ENCODE peak calls at places on chromosomes 13 and 19, in four cellular contexts. Z, O, K and I are unnamed samples. For H3K9me3 and H3K4me1, the result is how much of the 10 kb centered on the place peaks cover.

GRCh38 chr19:40394816-40395210 is 4.8 kb upstream of the HIPK4 start:
- DNase-seq in Z (no peak), K (no peak), O (no peak), I (no peak)

GRCh38 chr13:28181413-28181812 is 43.1 kb downstream of the PAN3 start:
- DNase-seq in K (peak), Z (no peak), O (no peak), I (no peak)

GRCh38 chr19:23046743-23047142 is 43.8 kb upstream of the ZNF728 start:
- DNase-seq in Z (no peak), O (no peak), K (no peak), I (no peak)

GRCh38 chr13:30338331-30338851 is 31.0 kb upstream of the KATNAL1 start:
- DNase-seq in K (peak), Z (no peak), O (no peak), I (no peak)

GRCh38 chr13:45133396-45134118 is 13.2 kb downstream of the GTF2F2 start:
- DNase-seq in O (no peak), K (no peak), Z (no peak), I (no peak)

GRCh38 chr13:34469212-34469983 is 472.7 kb upstream of the NBEA start:
- DNase-seq in K (no peak), O (no peak), Z (no peak), I (no peak)

GRCh38 chr13:111590796-111591195 is 270.4 kb downstream of the TEX29 start:
- DNase-seq in O (no peak), Z (no peak), K (no peak), I (no peak)

GRCh38 chr19:49436381-49437017 is 4.8 kb downstream of the SLC17A7 start:
- DNase-seq in O (no peak), K (no peak), Z (no peak), I (no peak)

GRCh38 chr19:3120611-3121231 is 15.1 kb upstream of the GNA15 start:
- DNase-seq in Z (no peak), O (peak), K (no peak), I (no peak)

GRCh38 chr19:7522923-7523667 is 671 bp downstream of the MCOLN1 start:
- DNase-seq in K (no peak), Z (no peak), O (no peak), I (no peak)

GRCh38 chr13:52127783-52128702 is 830 bp downstream of the NEK5 start:
- DNase-seq in O (no peak), K (peak), Z (peak), I (peak)

GRCh38 chr13:24651718-24652345 is 28.4 kb upstream of the ATP12A start:
- DNase-seq in K (no peak), Z (no peak), O (no peak), I (no peak)

GRCh38 chr19:50664204-50664603 is 15.0 kb downstream of the C19orf81 start:
- DNase-seq in O (no peak), Z (no peak), K (no peak), I (no peak)

GRCh38 chr19:34715357-34715756 is 18.7 kb upstream of the ZNF181 start:
- DNase-seq in Z (no peak), O (no peak), K (no peak), I (no peak)
- H3K9me3 ChIP-seq in Z (under half), O (under half), K (under half), I (under half)

GRCh38 chr13:46622013-46622917 is 69.3 kb downstream of the LRCH1 start:
- DNase-seq in O (no peak), K (no peak), Z (no peak), I (no peak)
- H3K4me1 ChIP-seq in O (under half), K (under half), Z (under half), I (under half)

GRCh38 chr19:16139752-16140151 is 3.7 kb upstream of the HSH2D start:
- DNase-seq in O (no peak), K (no peak), Z (no peak), I (no peak)
- H3K27ac ChIP-seq in O (no peak), K (no peak), Z (no peak), I (no peak)

DNA sequence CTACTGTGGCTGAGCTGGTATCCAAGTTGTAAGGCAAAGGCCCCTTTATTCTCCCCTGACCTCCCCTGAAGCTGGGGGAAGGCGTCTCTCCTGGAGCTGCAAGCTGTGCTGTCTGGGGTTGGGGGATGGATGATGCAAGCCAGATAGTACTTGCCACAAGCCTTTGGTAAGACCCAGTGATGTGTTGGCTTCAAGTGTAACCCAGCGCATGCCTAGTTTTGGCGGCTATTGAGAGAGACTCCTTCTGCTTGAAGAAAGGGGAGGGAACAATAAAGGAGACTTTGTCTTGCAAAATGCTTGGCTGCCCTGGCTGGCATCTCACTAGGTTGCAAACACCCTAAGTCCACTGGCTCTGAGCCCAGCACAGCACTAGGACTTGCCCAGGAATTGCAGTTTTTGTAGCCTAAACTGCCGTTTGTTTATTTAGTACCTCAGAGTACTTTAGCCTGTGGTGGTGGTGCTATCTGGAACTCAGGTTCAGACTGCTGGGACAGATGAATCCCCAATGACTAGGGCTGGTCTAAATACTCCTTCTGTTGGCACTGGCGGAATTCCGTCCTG is 108.2 kb downstream of the TNFSF13B start:
- DNase-seq in O (no peak), Z (no peak), K (no peak), I (no peak)
- H3K9me3 ChIP-seq in O (under half), Z (under half), K (under half), I (under half)

DNA sequence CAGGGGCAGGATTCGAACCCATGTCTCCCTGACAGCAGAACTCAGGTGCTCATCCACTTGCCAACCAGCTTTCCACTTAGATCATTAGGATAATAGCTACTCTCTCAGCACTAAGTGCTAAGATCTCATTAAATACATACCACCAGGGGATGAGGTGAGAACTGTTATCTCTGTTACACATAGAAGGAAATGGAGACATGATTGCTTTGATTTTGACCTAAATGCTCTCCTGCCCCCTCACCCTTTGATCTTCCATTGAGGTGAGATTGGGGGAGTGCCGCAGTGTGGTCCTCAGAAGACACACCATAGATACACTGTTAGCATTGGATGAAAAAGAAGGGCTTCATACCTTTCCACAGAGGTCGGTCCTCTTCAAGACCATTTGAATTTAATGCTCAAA is 38.9 kb upstream of the NPAS1 start:
- DNase-seq in K (no peak), Z (no peak), O (no peak), I (no peak)
- H3K4me1 ChIP-seq in K (under half), Z (under half), O (under half), I (under half)

DNA sequence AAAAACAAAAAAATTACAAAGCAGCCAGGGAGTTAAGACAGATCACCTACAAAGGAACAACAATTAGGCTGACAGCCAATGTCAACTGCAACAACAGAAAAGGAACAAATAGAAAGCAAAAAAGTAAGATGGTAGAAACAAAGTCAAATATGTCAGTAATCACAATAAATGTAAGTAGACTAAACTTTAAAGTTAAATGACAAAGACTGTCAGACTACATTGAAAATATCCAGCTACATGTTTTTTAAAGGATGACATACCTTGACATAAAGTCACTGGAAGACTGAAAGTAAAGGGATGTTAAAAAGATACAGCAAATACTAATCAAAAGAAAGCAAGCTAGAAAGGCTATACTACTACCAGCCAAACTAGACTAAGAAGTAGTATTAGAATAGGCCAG is 14.9 kb downstream of the TMEM161A start:
- DNase-seq in K (no peak), O (no peak), Z (no peak), I (no peak)
- H3K27ac ChIP-seq in K (no peak), O (no peak), Z (no peak), I (no peak)

GRCh38 chr19:15885919-15886318 is 12.0 kb downstream of the CYP4F2 start:
- DNase-seq in Z (no peak), K (no peak), O (no peak), I (no peak)
- H3K9me3 ChIP-seq in Z (under half), K (under half), O (under half), I (under half)